ENCODE peak calls at places on chromosomes 13 and 19, in four cellular contexts. V is H1, E is GM12878, O is K562. K is an unnamed sample.

GRCh38 chr13:98195054-98195791 is 18.2 kb upstream of the RNF113B start:
- DNase-seq in O (no peak), V (no peak), E (no peak), K (no peak)

GRCh38 chr19:17021793-17022590 is 4.6 kb downstream of the CPAMD8 start:
- DNase-seq in V (no peak), O (no peak), E (no peak), K (no peak)

GRCh38 chr19:10289167-10289835 is 451 bp upstream of the ICAM5 start:
- DNase-seq in V (no peak), O (peak), E (no peak), K (peak)

GRCh38 chr19:3062165-3063105 is at the start of gene TLE5:
- DNase-seq in O (peak), E (no peak), V (no peak), K (no peak)

GRCh38 chr19:2149980-2150793 is 1.2 kb downstream of the AP3D1 start:
- DNase-seq in V (no peak), O (no peak), E (no peak), K (no peak)

GRCh38 chr13:45989607-45990006 is 62.9 kb downstream of the ZC3H13 start:
- DNase-seq in O (no peak), V (no peak), E (no peak), K (no peak)

GRCh38 chr13:34863360-34864135 is 78.5 kb upstream of the NBEA start:
- DNase-seq in E (no peak), O (no peak), V (no peak), K (peak)

GRCh38 chr13:62875118-62875640 is 1459.5 kb upstream of the PCDH20 start:
- DNase-seq in O (no peak), V (no peak), E (no peak), K (no peak)

GRCh38 chr19:6767357-6768235 is at the start of gene SH2D3A:
- DNase-seq in O (peak), E (peak), V (peak), K (peak)

GRCh38 chr19:42325896-42326771 is 699 bp downstream of the MEGF8 start:
- DNase-seq in O (peak), E (no peak), V (no peak), K (no peak)

GRCh38 chr19:31392514-31392913 is 43.3 kb upstream of the TSHZ3 start:
- DNase-seq in O (no peak), E (no peak), V (no peak), K (no peak)

GRCh38 chr19:47142779-47143178 is 12.1 kb downstream of the SAE1 start:
- DNase-seq in V (no peak), O (no peak), E (no peak), K (no peak)

GRCh38 chr19:35756373-35757230 is at the start of gene HSPB6:
- DNase-seq in V (no peak), O (no peak), E (no peak), K (no peak)

GRCh38 chr13:45086484-45086883 is 33.8 kb upstream of the GTF2F2 start:
- DNase-seq in O (no peak), V (no peak), E (no peak), K (no peak)

GRCh38 chr19:10603084-10603872 is 16.2 kb upstream of the AP1M2 start:
- DNase-seq in O (peak), V (no peak), E (peak), K (no peak)

GRCh38 chr19:28296506-28296905 is 916.4 kb downstream of the UQCRFS1 start:
- DNase-seq in V (no peak), O (no peak), E (no peak), K (no peak)

GRCh38 chr13:20492641-20493040 is 33.0 kb downstream of the CRYL1 start:
- DNase-seq in O (peak), E (no peak), V (no peak), K (peak)

GRCh38 chr19:49850487-49851342 is at the start of gene PTOV1:
- DNase-seq in E (peak), V (peak), O (peak), K (peak)

GRCh38 chr13:37617162-37617561 is 18.6 kb upstream of the POSTN start:
- DNase-seq in V (no peak), E (no peak), O (no peak), K (no peak)

GRCh38 chr13:79935121-79935520 is 405.8 kb downstream of the SPRY2 start:
- DNase-seq in V (no peak), O (no peak), E (no peak), K (no peak)

GRCh38 chr13:90362718-90363117 is 984.8 kb upstream of the MIR17HG start:
- DNase-seq in O (no peak), V (no peak), E (no peak), K (no peak)

GRCh38 chr19:8233370-8233769 is 24.2 kb downstream of the CERS4 start:
- DNase-seq in O (no peak), E (no peak), V (no peak), K (no peak)

GRCh38 chr13:112525306-112525945 is 62.5 kb downstream of the TUBGCP3 start:
- DNase-seq in V (no peak), E (no peak), O (no peak), K (no peak)

GRCh38 chr13:19587635-19588300 is 26.4 kb upstream of the TPTE2 start:
- DNase-seq in O (no peak), E (no peak), V (no peak), K (peak)

GRCh38 chr19:21398851-21399250 is 1.9 kb downstream of the ZNF493 start:
- DNase-seq in V (no peak), E (no peak), O (no peak), K (no peak)

GRCh38 chr13:106922384-106922783 is 354.4 kb upstream of the ARGLU1 start:
- DNase-seq in O (no peak), V (no peak), E (no peak), K (no peak)

GRCh38 chr19:17448190-17448967 is at the start of gene TMEM221:
- DNase-seq in E (no peak), V (no peak), O (peak), K (no peak)

GRCh38 chr13:103883152-103883551 is 816.9 kb upstream of the SLC10A2 start:
- DNase-seq in V (peak), O (no peak), E (no peak), K (peak)

GRCh38 chr13:31797154-31797775 is 57.9 kb downstream of the RXFP2 start:
- DNase-seq in E (no peak), O (no peak), V (no peak), K (peak)

GRCh38 chr19:42606660-42607351 is 12.1 kb upstream of the CEACAM8 start:
- DNase-seq in V (peak), E (no peak), O (peak), K (peak)

GRCh38 chr13:99008577-99008976 is 30.7 kb upstream of the DOCK9 start:
- DNase-seq in V (no peak), E (no peak), O (no peak), K (no peak)

GRCh38 chr19:42270346-42271044 is 1.4 kb downstream of the CIC start:
- DNase-seq in E (no peak), O (no peak), V (no peak), K (no peak)

GRCh38 chr13:107817652-107818287 is 397.6 kb downstream of the LIG4 start:
- DNase-seq in E (no peak), O (no peak), V (no peak), K (no peak)

GRCh38 chr19:2989236-2989946 is 12.0 kb downstream of the TLE6 start:
- DNase-seq in V (no peak), O (no peak), E (no peak), K (no peak)

GRCh38 chr13:113083402-113084061 is 22.1 kb upstream of the F7 start:
- DNase-seq in V (no peak), O (no peak), E (no peak), K (peak)

GRCh38 chr13:100221166-100221565 is 132.3 kb downstream of the PCCA start:
- DNase-seq in V (no peak), E (no peak), O (no peak), K (no peak)

GRCh38 chr19:10045371-10045770 is 32.1 kb downstream of the RDH8 start:
- DNase-seq in O (no peak), E (no peak), V (no peak), K (no peak)

GRCh38 chr13:95535243-95535642 is 17.3 kb upstream of the CLDN10 start:
- DNase-seq in E (no peak), V (no peak), O (no peak), K (peak)
- TF ChIP-seq EGR1 in E (no peak), V (no peak), O (peak), K (peak)

GRCh38 chr13:28467034-28467433 is 27.9 kb downstream of the FLT1 start:
- DNase-seq in E (no peak), O (no peak), V (no peak), K (no peak)

GRCh38 chr13:28469316-28469715 is 25.6 kb downstream of the FLT1 start:
- DNase-seq in O (no peak), V (no peak), E (no peak), K (no peak)

GRCh38 chr13:28466151-28466550 is 28.8 kb downstream of the FLT1 start:
- DNase-seq in E (no peak), O (no peak), V (no peak), K (no peak)

GRCh38 chr13:28468520-28468915 is 26.4 kb downstream of the FLT1 start:
- DNase-seq in O (no peak), E (no peak), V (no peak), K (no peak)

GRCh38 chr13:28467886-28468519 is 26.9 kb downstream of the FLT1 start:
- DNase-seq in E (peak), V (no peak), O (no peak), K (no peak)
- H3K27ac ChIP-seq in E (no peak), V (no peak), O (no peak), K (no peak)

DNA sequence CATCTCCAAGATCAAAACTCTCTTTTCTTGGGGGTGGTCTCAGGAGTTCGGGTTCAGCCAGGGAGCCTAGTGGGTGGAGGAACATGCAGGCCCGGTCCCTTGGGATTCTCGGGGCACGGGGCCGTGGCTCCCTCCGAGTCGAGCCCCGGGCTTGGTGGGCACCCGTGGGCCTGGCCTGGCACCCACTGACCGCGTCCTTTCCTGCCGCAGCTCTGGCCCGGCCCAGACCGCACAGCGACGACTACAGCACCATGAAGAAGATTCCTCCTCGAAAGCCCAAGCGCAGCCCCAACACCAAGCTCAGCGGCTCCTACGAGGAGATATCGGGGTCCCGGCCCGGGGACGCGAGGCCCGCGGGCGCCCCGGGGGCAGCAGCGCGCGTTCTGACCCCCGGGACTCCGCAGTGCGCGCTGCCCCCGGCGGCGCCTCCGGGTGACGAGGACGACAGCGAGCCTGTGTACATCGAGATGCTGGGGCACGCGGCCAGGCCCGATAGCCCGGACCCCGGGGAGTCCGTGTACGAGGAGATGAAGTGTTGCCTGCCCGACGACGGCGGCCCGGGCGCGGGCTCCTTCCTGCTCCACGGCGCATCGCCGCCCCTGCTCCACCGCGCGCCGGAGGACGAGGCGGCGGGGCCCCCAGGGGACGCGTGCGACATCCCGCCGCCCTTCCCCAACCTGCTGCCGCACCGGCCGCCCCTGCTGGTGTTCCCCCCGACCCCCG is 510.8 kb downstream of the MYO16 start:
- DNase-seq in V (no peak), O (no peak), E (no peak), K (no peak)
- H3K4me3 ChIP-seq in V (no peak), O (no peak), E (no peak), K (no peak)

DNA sequence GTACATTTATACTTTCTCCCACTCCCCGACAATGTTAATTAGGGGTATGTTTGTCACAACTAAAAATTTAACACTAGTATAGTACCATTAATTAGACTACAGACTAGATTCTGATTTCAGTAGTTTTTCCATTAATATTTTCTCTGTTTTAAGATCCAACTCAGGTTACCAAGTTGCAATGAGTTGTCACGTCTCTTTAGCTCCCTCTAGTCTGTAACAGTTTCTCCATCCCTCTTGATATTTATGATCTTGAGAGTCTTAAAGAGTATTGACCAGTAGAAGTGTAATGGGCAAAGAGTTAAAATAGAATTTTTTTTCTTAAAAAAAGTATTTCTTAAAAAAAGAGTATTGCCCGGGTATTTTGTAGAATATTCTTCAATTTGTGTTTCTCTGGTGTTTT is 598.1 kb downstream of the TBC1D4 start:
- DNase-seq in O (no peak), E (no peak), V (no peak), K (no peak)
- TF ChIP-seq EGR1 in O (no peak), E (no peak), V (no peak), K (no peak)

DNA sequence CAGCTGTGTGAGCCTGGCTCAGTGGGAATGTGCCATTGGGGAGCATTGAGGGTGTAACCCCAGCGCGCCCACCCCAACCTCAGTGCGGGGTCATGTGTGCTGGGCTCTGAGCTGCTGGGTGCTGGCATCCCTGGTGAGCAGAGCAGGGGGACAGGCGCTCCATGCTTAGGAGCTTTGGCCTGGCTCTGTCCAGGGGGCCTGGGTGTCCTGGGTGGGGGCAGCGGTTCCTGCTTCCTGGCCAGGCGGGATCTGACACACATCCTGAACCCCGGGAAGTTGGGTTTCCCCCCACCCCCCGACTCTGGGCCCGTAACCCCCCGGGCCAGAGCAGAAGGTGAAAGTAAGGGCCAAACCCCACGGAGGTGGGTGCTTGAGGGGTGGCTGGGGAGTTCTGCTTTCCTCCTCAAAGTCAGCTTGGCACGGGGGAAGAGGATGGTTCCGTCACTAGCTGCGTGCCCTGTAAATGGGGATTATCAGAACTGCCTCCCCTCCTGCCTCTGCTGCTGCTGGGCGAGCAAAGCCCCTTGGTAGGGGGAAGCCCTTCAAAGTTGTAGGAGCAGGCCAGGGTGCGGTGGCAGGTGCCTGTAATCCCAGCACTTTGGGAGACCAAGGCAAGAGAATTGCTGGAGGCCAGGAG is 1.7 kb downstream of the LRP3 start:
- DNase-seq in E (no peak), V (no peak), O (no peak), K (no peak)
- H3K27ac ChIP-seq in E (no peak), V (no peak), O (no peak), K (peak)

GRCh38 chr13:111411186-111411858 is 90.9 kb downstream of the TEX29 start:
- DNase-seq in E (no peak), V (no peak), O (no peak), K (no peak)
- H3K4me3 ChIP-seq in E (no peak), V (no peak), O (no peak), K (no peak)

GRCh38 chr19:38838208-38838985 is 6.8 kb upstream of the ECH1 start:
- DNase-seq in O (no peak), V (no peak), E (no peak), K (peak)
- TF ChIP-seq EGR1 in O (no peak), V (no peak), E (no peak), K (no peak)

GRCh38 chr19:18476507-18477041 is 38.6 kb upstream of the ISYNA1 start:
- DNase-seq in O (no peak), V (no peak), E (no peak), K (no peak)

GRCh38 chr19:18477974-18478373 is 40.0 kb upstream of the ISYNA1 start:
- DNase-seq in O (no peak), V (no peak), E (no peak), K (no peak)

GRCh38 chr19:18475762-18476331 is 37.9 kb upstream of the ISYNA1 start:
- DNase-seq in O (no peak), V (no peak), E (no peak), K (no peak)

GRCh38 chr19:18478545-18479311 is 40.8 kb upstream of the ISYNA1 start:
- DNase-seq in E (peak), V (no peak), O (no peak), K (no peak)

GRCh38 chr19:18477042-18477760 is 39.3 kb upstream of the ISYNA1 start:
- DNase-seq in V (no peak), O (no peak), E (no peak), K (no peak)
- H3K27ac ChIP-seq in V (no peak), O (no peak), E (no peak), K (no peak)

GRCh38 chr19:15113245-15114152 is 6.3 kb downstream of the SYDE1 start:
- DNase-seq in O (no peak), V (no peak), E (no peak), K (no peak)
- H3K4me3 ChIP-seq in O (no peak), V (no peak), E (no peak), K (no peak)